ENCODE peak calls at places on chromosomes 4 and X, in eight cellular contexts. E is left ventricle myocardium inferior, M is mucosa of descending colon, L is ovary, C is heart right ventricle, P is left lung, I is SJSA1, A is H9. U is an unnamed sample. For H3K4me1, the result is how much of the 10 kb centered on the place peaks cover.

GRCh38 chrX:78307665-78308064 is 19.7 kb downstream of the CYSLTR1 start:
- DNase-seq in E (no peak), M (no peak), L (no peak), C (no peak), P (no peak), I (no peak), A (no peak), U (no peak)

GRCh38 chrX:23773601-23774175 is 9.3 kb upstream of the SAT1 start:
- DNase-seq in E (no peak), M (no peak), L (no peak), C (no peak), P (no peak), I (no peak), A (no peak), U (no peak)

GRCh38 chr4:154984148-154984547 is 203.1 kb downstream of the RBM46 start:
- DNase-seq in E (no peak), M (no peak), L (no peak), C (no peak), P (no peak), I (no peak), A (no peak), U (no peak)

GRCh38 chrX:135396109-135396508 is 25.6 kb upstream of the SMIM10L2A start:
- DNase-seq in E (no peak), M (no peak), L (no peak), C (no peak), P (no peak), I (no peak), A (no peak), U (no peak)

GRCh38 chr4:152719291-152719690 is 39.5 kb upstream of the TMEM154 start:
- DNase-seq in E (no peak), M (no peak), L (no peak), C (no peak), P (no peak), I (no peak), A (no peak), U (no peak)

GRCh38 chr4:169033660-169034059 is 23.6 kb upstream of the CBR4 start:
- DNase-seq in E (no peak), M (no peak), L (no peak), C (peak), P (no peak), I (no peak), A (peak), U (no peak)

GRCh38 chr4:15132739-15133138 is 130.5 kb downstream of the CPEB2 start:
- DNase-seq in E (no peak), M (no peak), L (no peak), C (no peak), P (peak), I (no peak), A (no peak), U (no peak)

GRCh38 chrX:147912093-147912801 is 528 bp downstream of the FMR1 start:
- DNase-seq in E (peak), M (peak), L (peak), C (no peak), P (peak), I (peak), A (no peak), U (peak)

GRCh38 chr4:77695769-77696168 is 90.1 kb downstream of the CXCL13 start:
- DNase-seq in E (no peak), M (no peak), L (no peak), C (no peak), P (no peak), I (peak), A (no peak), U (no peak)

GRCh38 chr4:162061214-162061613 is 102.6 kb downstream of the FSTL5 start:
- DNase-seq in E (no peak), M (no peak), L (no peak), C (no peak), P (no peak), I (no peak), A (peak), U (no peak)

GRCh38 chr4:180665994-180666818 is 1577.0 kb upstream of the TENM3 start:
- DNase-seq in E (no peak), M (no peak), L (no peak), C (no peak), P (no peak), I (peak), A (peak), U (no peak)

DNA sequence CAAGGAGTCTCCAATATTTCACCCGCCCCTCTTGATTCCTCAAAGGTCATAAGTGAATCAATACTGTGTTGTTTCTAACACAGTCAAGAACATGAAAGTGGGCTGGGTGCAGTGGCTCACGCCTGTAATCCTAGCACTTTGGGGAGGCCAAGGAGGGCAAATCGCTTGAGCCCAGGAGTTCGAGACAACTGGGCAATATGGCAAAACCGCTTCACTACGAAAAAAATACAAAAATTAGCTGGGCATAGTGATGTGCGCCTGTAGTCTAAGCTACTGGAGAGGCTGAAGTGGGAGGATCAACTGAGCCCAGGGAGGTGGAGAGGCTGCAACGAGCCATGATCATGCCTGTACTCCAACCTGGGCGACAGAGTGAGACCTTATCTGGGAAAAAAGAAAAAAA is 3.4 kb downstream of the ACSL1 start:
- DNase-seq in E (no peak), M (no peak), L (no peak), C (no peak), P (no peak), I (no peak), A (no peak), U (no peak)
- H3K4me1 ChIP-seq in E (half or more), M (under half), L (under half), C (under half), P (under half), I (under half), A (under half), U (under half)

DNA sequence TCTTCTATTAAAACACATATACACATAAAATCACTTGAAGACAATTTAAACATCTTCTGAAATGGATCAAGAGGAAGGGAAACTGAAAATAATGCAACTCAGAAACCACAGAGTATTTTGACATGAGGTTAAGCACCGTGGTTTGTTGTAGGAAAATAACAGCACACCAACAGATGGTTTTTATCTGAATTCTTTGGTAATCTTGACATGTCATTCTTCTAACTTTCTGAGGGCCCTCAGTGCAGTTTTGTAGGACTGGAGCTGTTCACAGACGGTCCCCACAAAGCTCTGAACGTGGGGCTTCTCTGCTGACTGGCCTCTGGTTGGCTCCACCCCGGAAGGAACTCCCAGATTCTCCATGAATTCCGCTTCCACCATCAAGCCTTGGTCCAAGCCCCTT is 16.0 kb upstream of the TLR8 start:
- DNase-seq in E (no peak), M (no peak), L (no peak), C (no peak), P (no peak), I (no peak), A (no peak), U (no peak)
- H3K4me1 ChIP-seq in E (under half), M (under half), L (under half), C (under half), P (under half), I (under half), A (under half), U (under half)

GRCh38 chr4:38073596-38074234 is 113.5 kb downstream of the PTTG2 start:
- DNase-seq in E (no peak), M (no peak), L (no peak), C (no peak), P (no peak), I (no peak), A (no peak), U (no peak)
- H3K4me1 ChIP-seq in E (half or more), M (under half), L (under half), C (under half), P (under half), I (under half), A (under half), U (under half)

DNA sequence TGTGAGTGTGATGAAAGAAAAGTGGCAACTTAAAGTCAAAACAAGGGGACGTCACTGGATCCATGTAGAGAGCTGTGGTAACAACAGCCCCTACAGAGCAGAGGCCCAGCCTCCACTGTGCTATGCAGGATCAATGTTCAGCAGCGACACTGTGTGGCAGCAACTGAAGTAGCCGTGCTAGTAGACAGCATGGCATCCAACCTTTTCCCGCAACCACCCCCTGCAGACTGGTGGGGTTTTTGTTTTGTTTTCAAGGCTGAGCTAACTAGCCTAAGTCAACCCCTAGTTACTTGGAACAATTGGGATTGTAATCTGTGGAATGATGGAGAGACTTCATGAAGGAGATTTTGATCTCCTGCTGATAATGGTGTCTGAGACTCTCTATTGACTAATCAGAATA is 44.4 kb upstream of the PPARGC1A start:
- DNase-seq in E (no peak), M (no peak), L (no peak), C (no peak), P (no peak), I (no peak), A (peak), U (no peak)
- H3K4me1 ChIP-seq in E (under half), M (under half), L (under half), C (under half), P (under half), I (under half), A (under half), U (under half)

GRCh38 chrX:43976216-43976615 is 3.0 kb upstream of the NDP start:
- DNase-seq in E (no peak), M (no peak), L (no peak), C (no peak), P (no peak), I (no peak), A (no peak), U (no peak)

GRCh38 chrX:43973249-43973672 is at the start of gene NDP:
- DNase-seq in E (no peak), M (no peak), L (peak), C (no peak), P (no peak), I (peak), A (no peak), U (peak)

GRCh38 chrX:43974076-43974475 is 886 bp upstream of the NDP start:
- DNase-seq in E (no peak), M (no peak), L (no peak), C (no peak), P (no peak), I (no peak), A (no peak), U (no peak)

GRCh38 chrX:43975747-43976146 is 2.6 kb upstream of the NDP start:
- DNase-seq in E (no peak), M (no peak), L (no peak), C (no peak), P (no peak), I (no peak), A (no peak), U (no peak)

GRCh38 chrX:43974736-43975135 is 1.5 kb upstream of the NDP start:
- DNase-seq in E (no peak), M (no peak), L (no peak), C (no peak), P (no peak), I (no peak), A (no peak), U (no peak)
- H3K4me1 ChIP-seq in E (under half), M (under half), L (under half), C (under half), P (under half), I (under half), A (under half), U (under half)

GRCh38 chr4:7254736-7255487 is 62.6 kb downstream of the SORCS2 start:
- DNase-seq in E (peak), M (no peak), L (no peak), C (peak), P (peak), I (no peak), A (no peak), U (no peak)
- H3K4me1 ChIP-seq in E (under half), M (under half), L (under half), C (under half), P (under half), I (under half), A (under half), U (under half)

GRCh38 chr4:126777649-126778048 is 855.1 kb upstream of the INTU start:
- DNase-seq in E (no peak), M (no peak), L (no peak), C (no peak), P (no peak), I (peak), A (no peak), U (no peak)

GRCh38 chr4:126778348-126778747 is 854.4 kb upstream of the INTU start:
- DNase-seq in E (no peak), M (no peak), L (no peak), C (no peak), P (no peak), I (peak), A (no peak), U (no peak)

GRCh38 chr4:126772662-126773061 is 860.1 kb upstream of the INTU start:
- DNase-seq in E (no peak), M (no peak), L (no peak), C (no peak), P (no peak), I (no peak), A (no peak), U (no peak)

GRCh38 chr4:126776361-126776760 is 856.4 kb upstream of the INTU start:
- DNase-seq in E (no peak), M (no peak), L (no peak), C (no peak), P (no peak), I (no peak), A (no peak), U (no peak)

GRCh38 chr4:126775485-126776106 is 857.2 kb upstream of the INTU start:
- DNase-seq in E (no peak), M (no peak), L (no peak), C (no peak), P (no peak), I (no peak), A (no peak), U (no peak)
- H3K4me1 ChIP-seq in E (under half), M (under half), L (under half), C (under half), P (under half), I (under half), A (under half), U (under half)

GRCh38 chr4:158786155-158786581 is 17.3 kb downstream of the FNIP2 start:
- DNase-seq in E (no peak), M (no peak), L (no peak), C (no peak), P (no peak), I (no peak), A (no peak), U (no peak)
- H3K4me1 ChIP-seq in E (half or more), M (half or more), L (under half), C (half or more), P (under half), I (under half), A (under half), U (under half)

DNA sequence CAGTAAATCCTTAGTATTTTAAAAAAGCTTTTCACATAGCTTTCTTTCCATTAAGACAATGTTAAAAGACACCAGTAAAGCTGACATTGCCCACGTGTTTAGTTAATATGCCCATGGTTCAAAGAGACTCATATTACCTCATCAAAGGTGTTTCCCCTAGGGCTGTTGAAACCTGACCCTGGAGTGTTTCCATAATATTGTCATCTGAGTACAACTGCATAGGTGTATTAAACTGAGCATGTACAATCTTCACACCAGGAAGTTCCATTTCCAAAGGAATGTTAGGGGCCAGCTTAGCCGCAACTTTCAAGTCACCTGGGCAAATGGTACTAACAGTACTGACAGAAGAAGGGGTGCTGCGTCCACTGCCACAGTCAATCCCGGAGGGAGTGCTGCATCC is 27.1 kb downstream of the PDLIM3 start:
- DNase-seq in E (no peak), M (no peak), L (no peak), C (no peak), P (no peak), I (no peak), A (no peak), U (no peak)
- H3K4me1 ChIP-seq in E (under half), M (under half), L (under half), C (under half), P (under half), I (under half), A (under half), U (under half)